ENCODE peak calls at places on chromosome 20, in four cellular contexts. C, Y, N and L are unnamed samples.

GRCh38 chr20:34129518-34130162 is 17.6 kb upstream of the EIF2S2 start:
- DNase-seq in C (peak; percentile 72), Y (peak; percentile 84), N (no peak), L (peak; percentile 52)

GRCh38 chr20:15342987-15343639 is 1005.7 kb upstream of the FLRT3 start:
- DNase-seq in C (no peak), Y (no peak), N (no peak), L (no peak)

GRCh38 chr20:13546497-13547131 is 92.1 kb downstream of the TASP1 start:
- DNase-seq in C (peak; percentile 79), Y (peak; percentile 75), N (peak; percentile 9), L (peak; percentile 55)

GRCh38 chr20:20593447-20594170 is 118.8 kb downstream of the RALGAPA2 start:
- DNase-seq in C (peak; percentile 62), Y (peak; percentile 99), N (no peak), L (peak; percentile 96)

GRCh38 chr20:37359836-37360235 is 13.9 kb downstream of the SRC start:
- DNase-seq in C (no peak), Y (no peak), N (no peak), L (no peak)

GRCh38 chr20:57335392-57335791 is 5.8 kb downstream of the SPO11 start:
- DNase-seq in C (no peak), Y (no peak), N (no peak), L (no peak)

GRCh38 chr20:49185071-49185757 is 2.9 kb downstream of the STAU1 start:
- DNase-seq in C (no peak), Y (no peak), N (no peak), L (no peak)

GRCh38 chr20:36629719-36630340 is 16.2 kb downstream of the SLA2 start:
- DNase-seq in C (peak; percentile 57), Y (no peak), N (no peak), L (no peak)

GRCh38 chr20:40880063-40880715 is 148.4 kb upstream of the TOP1 start:
- DNase-seq in C (peak; percentile 48), Y (no peak), N (no peak), L (no peak)